ENCODE peak calls at places on chromosomes 13 and 19, in nine cellular contexts. One of them, this sample, is unnamed. For H3K4me1, the result is how much of the 10 kb centered on the place peaks cover.

GRCh38 chr13:37657134-37657533 is 58.6 kb upstream of the POSTN start:
- DNase-seq in GM12878: no peak
- DNase-seq in sigmoid colon: no peak
- DNase-seq in endothelial cell of umbilical vein: peak
- DNase-seq in K562: no peak
- DNase-seq in SK-N-SH: no peak
- DNase-seq in HCT116: no peak
- DNase-seq in breast epithelium: no peak
- DNase-seq in stomach: no peak
- DNase-seq in this sample: no peak

GRCh38 chr19:30447276-30447870 is 75.2 kb downstream of the ZNF536 start:
- DNase-seq in GM12878: no peak
- DNase-seq in sigmoid colon: no peak
- DNase-seq in endothelial cell of umbilical vein: no peak
- DNase-seq in K562: no peak
- DNase-seq in SK-N-SH: no peak
- DNase-seq in HCT116: no peak
- DNase-seq in breast epithelium: no peak
- DNase-seq in stomach: no peak
- DNase-seq in this sample: no peak

GRCh38 chr19:4267101-4267900 is 11.8 kb upstream of the SHD start:
- DNase-seq in GM12878: no peak
- DNase-seq in sigmoid colon: no peak
- DNase-seq in endothelial cell of umbilical vein: peak
- DNase-seq in K562: peak
- DNase-seq in SK-N-SH: peak
- DNase-seq in HCT116: peak
- DNase-seq in breast epithelium: no peak
- DNase-seq in stomach: peak
- DNase-seq in this sample: peak

GRCh38 chr13:20984879-20985278 is 76.5 kb downstream of the LATS2 start:
- DNase-seq in GM12878: no peak
- DNase-seq in sigmoid colon: no peak
- DNase-seq in endothelial cell of umbilical vein: no peak
- DNase-seq in K562: no peak
- DNase-seq in SK-N-SH: no peak
- DNase-seq in HCT116: no peak
- DNase-seq in breast epithelium: no peak
- DNase-seq in stomach: no peak
- DNase-seq in this sample: no peak

GRCh38 chr19:49475191-49475932 is 1.3 kb downstream of the FLT3LG start:
- DNase-seq in GM12878: no peak
- DNase-seq in sigmoid colon: no peak
- DNase-seq in endothelial cell of umbilical vein: no peak
- DNase-seq in K562: no peak
- DNase-seq in SK-N-SH: no peak
- DNase-seq in HCT116: no peak
- DNase-seq in breast epithelium: no peak
- DNase-seq in stomach: no peak
- DNase-seq in this sample: no peak

GRCh38 chr13:46903748-46904147 is 6.9 kb upstream of the HTR2A start:
- DNase-seq in GM12878: no peak
- DNase-seq in sigmoid colon: no peak
- DNase-seq in endothelial cell of umbilical vein: no peak
- DNase-seq in K562: no peak
- DNase-seq in SK-N-SH: no peak
- DNase-seq in HCT116: no peak
- DNase-seq in breast epithelium: no peak
- DNase-seq in stomach: no peak
- DNase-seq in this sample: no peak

GRCh38 chr13:47334173-47334572 is 437.3 kb upstream of the HTR2A start:
- DNase-seq in GM12878: no peak
- DNase-seq in sigmoid colon: peak
- DNase-seq in endothelial cell of umbilical vein: no peak
- DNase-seq in K562: no peak
- DNase-seq in SK-N-SH: no peak
- DNase-seq in HCT116: no peak
- DNase-seq in breast epithelium: no peak
- DNase-seq in stomach: no peak
- DNase-seq in this sample: no peak

GRCh38 chr13:106573279-106573831 is 5.4 kb upstream of the ARGLU1 start:
- DNase-seq in GM12878: no peak
- DNase-seq in sigmoid colon: peak
- DNase-seq in endothelial cell of umbilical vein: no peak
- DNase-seq in K562: no peak
- DNase-seq in SK-N-SH: no peak
- DNase-seq in HCT116: no peak
- DNase-seq in breast epithelium: no peak
- DNase-seq in stomach: no peak
- DNase-seq in this sample: no peak

GRCh38 chr13:73173160-73173905 is 114.5 kb downstream of the KLF5 start:
- DNase-seq in GM12878: no peak
- DNase-seq in sigmoid colon: no peak
- DNase-seq in endothelial cell of umbilical vein: no peak
- DNase-seq in K562: no peak
- DNase-seq in SK-N-SH: no peak
- DNase-seq in HCT116: no peak
- DNase-seq in breast epithelium: no peak
- DNase-seq in stomach: no peak
- DNase-seq in this sample: no peak

GRCh38 chr19:18437481-18438330 is at the start of gene ISYNA1:
- DNase-seq in GM12878: no peak
- DNase-seq in sigmoid colon: no peak
- DNase-seq in endothelial cell of umbilical vein: peak
- DNase-seq in K562: peak
- DNase-seq in SK-N-SH: peak
- DNase-seq in HCT116: no peak
- DNase-seq in breast epithelium: no peak
- DNase-seq in stomach: peak
- DNase-seq in this sample: peak

GRCh38 chr13:53090507-53090906 is 61.9 kb downstream of the OLFM4 start:
- DNase-seq in GM12878: no peak
- DNase-seq in sigmoid colon: no peak
- DNase-seq in endothelial cell of umbilical vein: no peak
- DNase-seq in K562: no peak
- DNase-seq in SK-N-SH: no peak
- DNase-seq in HCT116: no peak
- DNase-seq in breast epithelium: no peak
- DNase-seq in stomach: no peak
- DNase-seq in this sample: no peak

GRCh38 chr19:36008336-36008978 is at the start of gene SYNE4:
- DNase-seq in GM12878: no peak
- DNase-seq in sigmoid colon: peak
- DNase-seq in endothelial cell of umbilical vein: no peak
- DNase-seq in K562: no peak
- DNase-seq in SK-N-SH: no peak
- DNase-seq in HCT116: peak
- DNase-seq in breast epithelium: peak
- DNase-seq in stomach: peak
- DNase-seq in this sample: peak
- TF ChIP-seq POLR2AphosphoS5 in GM12878: no peak
- TF ChIP-seq POLR2AphosphoS5 in sigmoid colon: no peak
- TF ChIP-seq POLR2AphosphoS5 in endothelial cell of umbilical vein: no peak
- TF ChIP-seq POLR2AphosphoS5 in K562: no peak
- TF ChIP-seq POLR2AphosphoS5 in SK-N-SH: no peak
- TF ChIP-seq POLR2AphosphoS5 in HCT116: peak
- TF ChIP-seq POLR2AphosphoS5 in breast epithelium: no peak
- TF ChIP-seq POLR2AphosphoS5 in stomach: peak
- TF ChIP-seq POLR2AphosphoS5 in this sample: no peak

GRCh38 chr13:65236841-65237418 is 1993.2 kb downstream of the PCDH9 start:
- DNase-seq in GM12878: no peak
- DNase-seq in sigmoid colon: no peak
- DNase-seq in endothelial cell of umbilical vein: no peak
- DNase-seq in K562: no peak
- DNase-seq in SK-N-SH: no peak
- DNase-seq in HCT116: no peak
- DNase-seq in breast epithelium: no peak
- DNase-seq in stomach: no peak
- DNase-seq in this sample: no peak
- H3K4me1 ChIP-seq in GM12878: under half
- H3K4me1 ChIP-seq in sigmoid colon: under half
- H3K4me1 ChIP-seq in endothelial cell of umbilical vein: under half
- H3K4me1 ChIP-seq in K562: under half
- H3K4me1 ChIP-seq in SK-N-SH: under half
- H3K4me1 ChIP-seq in HCT116: under half
- H3K4me1 ChIP-seq in breast epithelium: under half
- H3K4me1 ChIP-seq in stomach: under half
- H3K4me1 ChIP-seq in this sample: under half

GRCh38 chr19:5821521-5822180 is 16.8 kb downstream of the NRTN start:
- DNase-seq in GM12878: no peak
- DNase-seq in sigmoid colon: no peak
- DNase-seq in endothelial cell of umbilical vein: no peak
- DNase-seq in K562: no peak
- DNase-seq in SK-N-SH: no peak
- DNase-seq in HCT116: no peak
- DNase-seq in breast epithelium: no peak
- DNase-seq in stomach: no peak
- DNase-seq in this sample: no peak

GRCh38 chr19:5820785-5821184 is 15.9 kb downstream of the NRTN start:
- DNase-seq in GM12878: no peak
- DNase-seq in sigmoid colon: no peak
- DNase-seq in endothelial cell of umbilical vein: no peak
- DNase-seq in K562: no peak
- DNase-seq in SK-N-SH: no peak
- DNase-seq in HCT116: no peak
- DNase-seq in breast epithelium: no peak
- DNase-seq in stomach: no peak
- DNase-seq in this sample: no peak

GRCh38 chr19:5823579-5824281 is 15.8 kb downstream of the FUT6 start:
- DNase-seq in GM12878: no peak
- DNase-seq in sigmoid colon: no peak
- DNase-seq in endothelial cell of umbilical vein: no peak
- DNase-seq in K562: peak
- DNase-seq in SK-N-SH: peak
- DNase-seq in HCT116: no peak
- DNase-seq in breast epithelium: no peak
- DNase-seq in stomach: peak
- DNase-seq in this sample: peak

GRCh38 chr19:5824791-5825577 is 14.5 kb downstream of the FUT6 start:
- DNase-seq in GM12878: no peak
- DNase-seq in sigmoid colon: no peak
- DNase-seq in endothelial cell of umbilical vein: no peak
- DNase-seq in K562: no peak
- DNase-seq in SK-N-SH: no peak
- DNase-seq in HCT116: no peak
- DNase-seq in breast epithelium: no peak
- DNase-seq in stomach: no peak
- DNase-seq in this sample: no peak

DNA sequence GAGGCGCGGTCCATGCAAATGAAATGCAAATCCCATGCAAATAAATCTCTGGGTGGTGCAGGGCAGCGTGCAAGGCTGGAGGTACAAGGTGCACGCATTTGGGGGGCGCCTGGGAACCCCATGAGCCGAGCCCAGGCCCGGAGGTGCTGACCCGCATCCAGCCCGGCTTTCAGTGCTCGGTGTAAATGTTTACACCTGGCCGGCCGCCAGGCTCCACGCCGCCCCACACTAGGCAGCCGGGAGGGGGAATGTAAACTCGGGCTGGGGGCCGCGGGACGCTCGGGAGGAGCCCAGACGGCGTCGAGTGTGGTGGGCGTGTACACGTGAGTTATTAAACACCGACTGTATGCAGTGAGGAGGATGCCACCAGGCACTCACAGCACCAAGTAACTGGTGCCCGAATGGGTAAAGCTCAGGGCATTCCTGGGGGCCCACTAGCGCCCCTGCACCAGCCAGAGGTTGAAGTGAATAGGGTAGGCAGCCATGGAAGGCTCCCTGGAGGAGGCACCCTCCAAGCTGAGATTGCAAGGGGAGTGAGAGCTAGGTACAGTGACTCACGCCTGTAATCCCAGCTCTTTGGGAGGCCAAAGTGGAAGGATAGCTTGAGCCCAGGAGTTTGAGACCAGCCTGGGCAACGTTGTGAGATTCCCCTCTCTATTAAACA is 17.2 kb downstream of the FUT6 start:
- DNase-seq in GM12878: no peak
- DNase-seq in sigmoid colon: no peak
- DNase-seq in endothelial cell of umbilical vein: no peak
- DNase-seq in K562: no peak
- DNase-seq in SK-N-SH: no peak
- DNase-seq in HCT116: no peak
- DNase-seq in breast epithelium: no peak
- DNase-seq in stomach: peak
- DNase-seq in this sample: no peak
- H3K4me3 ChIP-seq in GM12878: no peak
- H3K4me3 ChIP-seq in sigmoid colon: no peak
- H3K4me3 ChIP-seq in endothelial cell of umbilical vein: no peak
- H3K4me3 ChIP-seq in K562: no peak
- H3K4me3 ChIP-seq in SK-N-SH: no peak
- H3K4me3 ChIP-seq in HCT116: no peak
- H3K4me3 ChIP-seq in breast epithelium: no peak
- H3K4me3 ChIP-seq in stomach: no peak
- H3K4me3 ChIP-seq in this sample: no peak

GRCh38 chr19:54190942-54191670 is at the start of gene TSEN34:
- DNase-seq in GM12878: no peak
- DNase-seq in sigmoid colon: no peak
- DNase-seq in endothelial cell of umbilical vein: no peak
- DNase-seq in K562: peak
- DNase-seq in SK-N-SH: peak
- DNase-seq in HCT116: peak
- DNase-seq in breast epithelium: no peak
- DNase-seq in stomach: peak
- DNase-seq in this sample: peak

GRCh38 chr19:54190503-54190941 is 586 bp upstream of the TSEN34 start:
- DNase-seq in GM12878: peak
- DNase-seq in sigmoid colon: peak
- DNase-seq in endothelial cell of umbilical vein: peak
- DNase-seq in K562: peak
- DNase-seq in SK-N-SH: peak
- DNase-seq in HCT116: peak
- DNase-seq in breast epithelium: peak
- DNase-seq in stomach: peak
- DNase-seq in this sample: peak

GRCh38 chr19:54189668-54190502 is 505 bp upstream of the MBOAT7 start:
- DNase-seq in GM12878: peak
- DNase-seq in sigmoid colon: peak
- DNase-seq in endothelial cell of umbilical vein: peak
- DNase-seq in K562: peak
- DNase-seq in SK-N-SH: peak
- DNase-seq in HCT116: peak
- DNase-seq in breast epithelium: peak
- DNase-seq in stomach: peak
- DNase-seq in this sample: peak

GRCh38 chr19:54188224-54188871 is 1.0 kb downstream of the MBOAT7 start:
- DNase-seq in GM12878: no peak
- DNase-seq in sigmoid colon: no peak
- DNase-seq in endothelial cell of umbilical vein: peak
- DNase-seq in K562: peak
- DNase-seq in SK-N-SH: no peak
- DNase-seq in HCT116: no peak
- DNase-seq in breast epithelium: no peak
- DNase-seq in stomach: no peak
- DNase-seq in this sample: no peak

GRCh38 chr19:54189020-54189667 is at the start of gene MBOAT7:
- DNase-seq in GM12878: no peak
- DNase-seq in sigmoid colon: no peak
- DNase-seq in endothelial cell of umbilical vein: no peak
- DNase-seq in K562: no peak
- DNase-seq in SK-N-SH: no peak
- DNase-seq in HCT116: no peak
- DNase-seq in breast epithelium: no peak
- DNase-seq in stomach: no peak
- DNase-seq in this sample: no peak
- TF ChIP-seq POLR2AphosphoS5 in GM12878: peak
- TF ChIP-seq POLR2AphosphoS5 in sigmoid colon: peak
- TF ChIP-seq POLR2AphosphoS5 in endothelial cell of umbilical vein: peak
- TF ChIP-seq POLR2AphosphoS5 in K562: peak
- TF ChIP-seq POLR2AphosphoS5 in SK-N-SH: peak
- TF ChIP-seq POLR2AphosphoS5 in HCT116: peak
- TF ChIP-seq POLR2AphosphoS5 in breast epithelium: peak
- TF ChIP-seq POLR2AphosphoS5 in stomach: peak
- TF ChIP-seq POLR2AphosphoS5 in this sample: peak